ENCODE peak calls at places on chromosomes 13 and 19, in five cellular contexts. O is stimulated activated effector memory CD8-positive, alpha-beta T cell treated with anti-CD3 and anti-CD28 coated beads, Interleukin-12 subunit alpha, Interleukin-12 subunit beta, amount 100 ng/mL, for 72 hours; D is NCI-H2081 treated with DMSO at 0.1 percent for 48 hours; R is CD8-positive, alpha-beta memory T cell; T is SW 1271. S is an unnamed sample.

GRCh38 chr19:38145627-38146026 is 78.4 kb downstream of the DPF1 start:
- DNase-seq in D (no peak), T (no peak), O (no peak), R (no peak), S (no peak)

GRCh38 chr13:27425918-27426630 is 1.7 kb downstream of the GTF3A start:
- DNase-seq in R (peak), D (no peak), O (peak), T (peak), S (peak)

GRCh38 chr13:110323172-110323851 is 16.2 kb downstream of the COL4A2 start:
- DNase-seq in T (no peak), O (no peak), D (no peak), R (no peak), S (no peak)

GRCh38 chr19:40607311-40607871 is 6.2 kb downstream of the LTBP4 start:
- DNase-seq in R (no peak), D (no peak), T (no peak), O (no peak), S (no peak)

GRCh38 chr19:29804493-29804892 is 7.3 kb upstream of the CCNE1 start:
- DNase-seq in T (no peak), D (no peak), O (no peak), R (no peak), S (no peak)

GRCh38 chr19:30877591-30878230 is 471.5 kb downstream of the TSHZ3 start:
- DNase-seq in D (no peak), T (no peak), O (no peak), R (no peak), S (no peak)

GRCh38 chr19:10392120-10392519 is 11.2 kb downstream of the CDC37 start:
- DNase-seq in R (no peak), T (no peak), O (no peak), D (no peak), S (no peak)

GRCh38 chr19:43354305-43354627 is 780 bp downstream of the CD177 start:
- DNase-seq in D (no peak), T (no peak), R (no peak), O (no peak), S (no peak)

GRCh38 chr19:45125975-45126493 is 33.1 kb downstream of the PPP1R37 start:
- DNase-seq in O (peak), D (no peak), R (peak), T (no peak), S (peak)